ENCODE peak calls at places on chromosomes 11 and 22, in ten cellular contexts. M is activated naive CD4-positive, alpha-beta T cell; B is activated CD8-positive, alpha-beta memory T cell treated with anti-CD3 and anti-CD28 coated beads for 1 hour; U is SHP77 treated with DMSO at 0.1 percent for 48 hours; V is hepatic stellate cell; G is Kasumi-1; C is substantia nigra; X is Daoy; T is stimulated activated CD8-positive, alpha-beta memory T cell treated with anti-CD3 and anti-CD28 coated beads, Interleukin-4, amount 100 ng/mL, for 24 hours; H is activated CD4-positive, CD25-positive, alpha-beta regulatory T cell treated with anti-CD3 and anti-CD28 coated beads, Interleukin-2, amount 50 U/mL, for 72 hours. Z is an unnamed sample.

GRCh38 chr11:60193687-60194433 is 11.0 kb upstream of the MS4A6A start:
- DNase-seq in T (peak; percentile 48), U (no peak), X (peak; percentile 69), G (peak; percentile 78), C (no peak), B (peak; percentile 3), V (peak; percentile 27), H (peak; percentile 57), M (peak; percentile 1), Z (peak; percentile 56)

GRCh38 chr11:36249271-36249670 is 40.0 kb downstream of the COMMD9 start:
- DNase-seq in C (no peak), G (peak; percentile 20), H (no peak), X (peak; percentile 83), B (no peak), T (no peak), M (no peak), V (peak; percentile 43), U (no peak), Z (no peak)

GRCh38 chr22:41910050-41910598 is 4.8 kb downstream of the SHISA8 start:
- DNase-seq in C (no peak), T (no peak), U (no peak), B (no peak), H (no peak), X (no peak), V (no peak), G (no peak), M (no peak), Z (no peak)

GRCh38 chr11:35664977-35665441 is 2.4 kb downstream of the TRIM44 start:
- DNase-seq in T (no peak), G (no peak), C (no peak), M (no peak), B (no peak), H (no peak), X (no peak), V (no peak), U (no peak), Z (no peak)

GRCh38 chr11:93059074-93059957 is 89.9 kb downstream of the MTNR1B start:
- DNase-seq in X (peak; percentile 6), B (no peak), T (no peak), M (no peak), C (no peak), G (no peak), H (no peak), V (no peak), U (no peak), Z (no peak)

GRCh38 chr22:28299329-28299728 is 380.3 kb upstream of the PITPNB start:
- DNase-seq in M (no peak), U (no peak), X (no peak), B (no peak), T (no peak), V (no peak), G (no peak), C (no peak), H (no peak), Z (no peak)

GRCh38 chr11:2697871-2698270 is 1.9 kb downstream of the KCNQ1OT1 start:
- DNase-seq in V (no peak), C (no peak), T (no peak), G (no peak), B (no peak), U (no peak), X (no peak), M (no peak), H (no peak), Z (no peak)

GRCh38 chr11:116364357-116364756 is 408.4 kb downstream of the BUD13 start:
- DNase-seq in V (no peak), H (no peak), G (no peak), C (no peak), T (no peak), M (no peak), B (no peak), U (no peak), X (no peak), Z (no peak)

GRCh38 chr11:96194571-96194970 is 148.4 kb downstream of the MAML2 start:
- DNase-seq in X (no peak), M (no peak), G (no peak), B (no peak), C (no peak), V (no peak), H (no peak), T (no peak), U (no peak), Z (no peak)

GRCh38 chr22:48919187-48919590 is 908.5 kb downstream of the BRD1 start:
- DNase-seq in G (no peak), M (no peak), X (no peak), H (no peak), C (no peak), T (no peak), U (peak; percentile 81), V (no peak), B (no peak), Z (peak; percentile 31)

GRCh38 chr11:91846002-91846401 is 378.6 kb upstream of the FAT3 start:
- DNase-seq in M (no peak), X (no peak), V (no peak), H (no peak), G (no peak), C (no peak), T (no peak), B (no peak), U (no peak), Z (no peak)

GRCh38 chr22:46180370-46181137 is 30.2 kb downstream of the PPARA start:
- DNase-seq in C (no peak), B (no peak), V (no peak), T (no peak), X (no peak), H (no peak), M (no peak), U (no peak), G (no peak), Z (no peak)

GRCh38 chr11:29321293-29322132 is 695.3 kb downstream of the KCNA4 start:
- DNase-seq in C (no peak), H (no peak), B (no peak), U (no peak), M (no peak), X (peak; percentile 84), V (no peak), T (no peak), G (no peak), Z (no peak)

GRCh38 chr22:24184057-24184798 is 2.9 kb downstream of the SUSD2 start:
- DNase-seq in U (no peak), B (no peak), M (no peak), X (no peak), C (no peak), T (no peak), V (no peak), G (no peak), H (no peak), Z (no peak)

GRCh38 chr11:113163291-113164030 is 150.9 kb upstream of the TTC12 start:
- DNase-seq in C (no peak), M (no peak), H (no peak), V (no peak), X (no peak), G (no peak), T (no peak), U (no peak), B (no peak), Z (no peak)

GRCh38 chr22:41929158-41929896 is 2.7 kb upstream of the TNFRSF13C start:
- DNase-seq in X (no peak), U (peak; percentile 48), V (no peak), H (no peak), M (no peak), C (no peak), B (no peak), T (no peak), G (no peak), Z (no peak)

GRCh38 chr11:10441021-10441523 is 14.0 kb upstream of the AMPD3 start:
- DNase-seq in U (no peak), B (no peak), T (no peak), M (no peak), V (no peak), H (no peak), C (no peak), X (no peak), G (no peak), Z (no peak)

GRCh38 chr22:19962909-19963806 is 21.5 kb upstream of the TXNRD2 start:
- DNase-seq in T (no peak), H (no peak), G (no peak), C (no peak), X (peak; percentile 91), B (no peak), V (no peak), U (no peak), M (no peak), Z (no peak)

GRCh38 chr11:23688835-23689234 is 808.0 kb upstream of the LUZP2 start:
- DNase-seq in V (no peak), X (no peak), U (no peak), M (no peak), H (no peak), T (no peak), C (no peak), B (no peak), G (peak; percentile 67), Z (no peak)

GRCh38 chr11:108369064-108369463 is 98.3 kb downstream of the C11orf65 start:
- DNase-seq in B (no peak), X (no peak), T (no peak), H (no peak), M (no peak), G (no peak), C (no peak), V (no peak), U (no peak), Z (no peak)

GRCh38 chr11:87368151-87368550 is 330.4 kb downstream of the TMEM135 start:
- DNase-seq in T (no peak), G (no peak), V (no peak), M (no peak), U (no peak), B (no peak), C (no peak), H (no peak), X (no peak), Z (no peak)

GRCh38 chr22:44180706-44181032 is at the start of gene PARVG:
- DNase-seq in C (no peak), G (no peak), T (no peak), H (no peak), V (no peak), U (no peak), B (no peak), X (peak; percentile 45), M (no peak), Z (no peak)

GRCh38 chr11:833114-833791 is 501 bp downstream of the CD151 start:
- DNase-seq in T (no peak), H (peak; percentile 53), U (no peak), M (no peak), C (no peak), X (peak; percentile 72), B (no peak), G (no peak), V (no peak), Z (no peak)

GRCh38 chr11:35352107-35352888 is 67.1 kb downstream of the SLC1A2 start:
- DNase-seq in X (peak; percentile 21), H (no peak), B (no peak), U (no peak), G (no peak), V (peak; percentile 28), M (no peak), C (no peak), T (no peak), Z (no peak)

GRCh38 chr11:45173064-45173463 is 26.6 kb downstream of the PRDM11 start:
- DNase-seq in B (no peak), C (no peak), V (no peak), M (no peak), X (no peak), H (no peak), U (no peak), G (no peak), T (no peak), Z (no peak)

GRCh38 chr11:6941970-6942369 is 15.7 kb downstream of the ZNF215 start:
- DNase-seq in B (no peak), T (no peak), H (no peak), V (no peak), C (no peak), U (no peak), M (no peak), X (no peak), G (peak; percentile 4), Z (no peak)

GRCh38 chr11:1946812-1947480 is at the start of gene MRPL23:
- DNase-seq in C (no peak), M (no peak), V (no peak), T (no peak), U (no peak), G (no peak), X (no peak), B (no peak), H (no peak), Z (no peak)

GRCh38 chr22:39024923-39025322 is 4.0 kb downstream of the APOBEC3D start:
- DNase-seq in M (no peak), V (no peak), X (no peak), B (no peak), U (no peak), H (no peak), C (no peak), T (no peak), G (no peak), Z (no peak)

Z was measured in neuronal stem cell.